ENCODE peak calls at places on chromosomes 1 and 21, in four cellular contexts. Y, X, F and R are unnamed samples.

GRCh38 chr1:3919706-3920105 is 19.6 kb upstream of the C1orf174 start:
- DNase-seq in X (no peak), F (no peak), Y (no peak), R (no peak)

GRCh38 chr21:34189506-34189905 is 116.1 kb downstream of the MRPS6 start:
- DNase-seq in F (no peak), Y (no peak), X (no peak), R (no peak)

GRCh38 chr1:183259886-183260285 is 73.8 kb downstream of the LAMC2 start:
- DNase-seq in Y (no peak), F (no peak), X (no peak), R (no peak)

GRCh38 chr1:204112876-204113730 is 38.7 kb downstream of the ETNK2 start:
- DNase-seq in Y (no peak), F (no peak), X (no peak), R (no peak)

GRCh38 chr1:159015440-159015909 is 5.8 kb downstream of the IFI16 start:
- DNase-seq in X (no peak), F (no peak), Y (peak; percentile 98), R (peak; percentile 36)

GRCh38 chr1:225949041-225949440 is 8.0 kb upstream of the LEFTY2 start:
- DNase-seq in X (no peak), F (no peak), Y (no peak), R (no peak)

GRCh38 chr21:39843483-39843882 is 23.8 kb upstream of the PCP4 start:
- DNase-seq in Y (no peak), X (no peak), F (no peak), R (no peak)

GRCh38 chr21:31517664-31518402 is 141.7 kb upstream of the SOD1 start:
- DNase-seq in Y (no peak), X (no peak), F (no peak), R (no peak)

GRCh38 chr1:212470059-212470458 is 37.3 kb downstream of the NENF start:
- DNase-seq in F (no peak), X (no peak), Y (no peak), R (no peak)

GRCh38 chr1:54800041-54800898 is 853 bp downstream of the TTC22 start:
- DNase-seq in F (no peak), X (no peak), Y (no peak), R (no peak)

GRCh38 chr21:46392921-46393320 is 65.8 kb upstream of the DIP2A start:
- DNase-seq in F (no peak), Y (no peak), X (no peak), R (no peak)

GRCh38 chr1:103931891-103932290 is 182.2 kb downstream of the AMY1C start:
- DNase-seq in Y (no peak), X (no peak), F (no peak), R (no peak)

GRCh38 chr1:5428391-5428790 is 563.8 kb downstream of the NPHP4 start:
- DNase-seq in Y (no peak), F (no peak), X (no peak), R (no peak)

GRCh38 chr1:94962745-94963265 is 35.9 kb upstream of the CNN3 start:
- DNase-seq in X (no peak), F (no peak), Y (peak; percentile 51), R (peak; percentile 17)

GRCh38 chr1:107750364-107750959 is 214.5 kb downstream of the VAV3 start:
- DNase-seq in X (peak; percentile 52), Y (peak; percentile 57), F (peak; percentile 70), R (no peak)

DNA sequence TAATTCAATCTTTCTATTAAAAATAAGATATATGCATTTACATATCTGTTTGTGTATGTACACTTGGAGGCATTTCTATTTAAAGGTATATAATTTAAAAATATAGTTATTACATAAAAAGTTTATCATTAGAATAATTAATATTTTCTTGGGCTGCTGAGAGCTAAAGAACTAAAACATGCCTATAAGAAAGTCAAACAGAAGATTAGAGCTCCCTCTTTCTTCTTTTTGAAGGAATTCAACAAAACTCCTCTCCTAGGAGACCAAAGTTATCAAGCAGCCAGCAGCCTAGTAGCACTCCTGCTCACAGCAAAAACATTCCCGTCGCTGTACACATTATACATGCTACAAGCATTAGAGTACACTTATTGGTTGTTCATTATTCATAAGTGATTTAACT is 216.5 kb downstream of the VAV3 start:
- DNase-seq in X (no peak), F (no peak), Y (peak; percentile 43), R (no peak)
- TF ChIP-seq CTCF in X (peak; percentile 44), F (peak; percentile 66), Y (peak; percentile 21), R (no peak)

DNA sequence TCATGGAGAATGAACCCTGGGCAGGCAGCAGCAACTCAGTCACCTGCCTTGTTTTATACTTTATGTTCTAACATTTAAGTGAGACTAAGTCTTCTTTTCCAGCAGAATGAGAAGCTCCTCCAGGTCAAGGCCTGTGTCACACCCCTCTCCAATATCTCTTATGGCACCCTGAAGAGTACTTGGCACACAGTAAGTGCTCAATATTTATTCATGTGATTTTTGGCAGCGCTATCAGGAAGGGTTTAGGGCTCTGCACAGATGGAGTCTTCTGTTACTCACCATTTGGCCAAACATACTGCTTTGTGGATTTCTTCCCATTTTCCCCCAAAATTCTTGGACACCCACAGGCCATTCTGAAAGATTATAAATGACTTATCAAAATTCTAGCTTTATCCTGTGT is 43.8 kb upstream of the MYBPHL start:
- DNase-seq in F (no peak), Y (no peak), X (no peak), R (no peak)
- TF ChIP-seq CTCF in F (no peak), Y (no peak), X (no peak), R (no peak)

GRCh38 chr1:16367258-16367967 is 371 bp downstream of the SZRD1 start:
- DNase-seq in F (peak; percentile 60), X (peak; percentile 22), Y (peak; percentile 92), R (peak; percentile 84)
- TF ChIP-seq CTCF in F (no peak), X (no peak), Y (no peak), R (no peak)

GRCh38 chr1:23368562-23369334 is 888 bp downstream of the ZNF436 start:
- DNase-seq in Y (peak; percentile 92), F (peak; percentile 84), X (peak; percentile 79), R (peak; percentile 87)
- TF ChIP-seq CTCF in Y (peak; percentile 15), F (peak; percentile 42), X (peak; percentile 48), R (no peak)

GRCh38 chr1:178733972-178734371 is 8.9 kb downstream of the RALGPS2 start:
- DNase-seq in Y (no peak), F (no peak), X (no peak), R (no peak)
- TF ChIP-seq CTCF in Y (peak; percentile 38), F (peak; percentile 55), X (peak; percentile 37), R (no peak)

GRCh38 chr21:21007606-21008005 is 9.4 kb downstream of the NCAM2 start:
- DNase-seq in Y (no peak), X (no peak), F (no peak), R (no peak)

GRCh38 chr21:21000576-21001175 is 2.5 kb downstream of the NCAM2 start:
- DNase-seq in X (no peak), Y (no peak), F (no peak), R (no peak)

GRCh38 chr21:21001591-21002100 is 3.4 kb downstream of the NCAM2 start:
- DNase-seq in X (no peak), Y (peak; percentile 63), F (no peak), R (no peak)

GRCh38 chr21:21002137-21002536 is 3.9 kb downstream of the NCAM2 start:
- DNase-seq in Y (peak; percentile 30), X (no peak), F (no peak), R (no peak)

GRCh38 chr21:21003701-21004100 is 5.5 kb downstream of the NCAM2 start:
- DNase-seq in Y (peak; percentile 42), F (no peak), X (no peak), R (no peak)
- TF ChIP-seq CTCF in Y (peak; percentile 57), F (peak; percentile 59), X (peak; percentile 44), R (no peak)